ENCODE peak calls at places on chromosome 15, in four cellular contexts. B is GM06990, X is transverse colon, U is HFF-Myc. Y is an unnamed sample.

GRCh38 chr15:82303956-82304640 is 41.5 kb downstream of the SAXO2 start:
- DNase-seq in B (no peak), X (no peak), U (no peak), Y (no peak)

GRCh38 chr15:48940508-48940907 is 23.2 kb downstream of the SHC4 start:
- DNase-seq in B (peak; percentile 56), X (no peak), U (peak; percentile 96), Y (peak; percentile 85)

GRCh38 chr15:63930034-63930433 is 96.3 kb upstream of the HERC1 start:
- DNase-seq in B (no peak), X (peak; percentile 1), U (no peak), Y (no peak)

GRCh38 chr15:81075272-81075671 is 58.8 kb upstream of the CFAP161 start:
- DNase-seq in B (no peak), X (no peak), U (no peak), Y (no peak)

GRCh38 chr15:73959012-73959581 is 32.8 kb downstream of the LOXL1 start:
- DNase-seq in B (no peak), X (no peak), U (peak; percentile 55), Y (peak; percentile 35)

GRCh38 chr15:101170568-101171350 is 81.1 kb downstream of the CHSY1 start:
- DNase-seq in B (no peak), X (no peak), U (no peak), Y (no peak)

GRCh38 chr15:101314726-101315125 is 19.7 kb upstream of the SNRPA1 start:
- DNase-seq in B (no peak), X (no peak), U (no peak), Y (no peak)

GRCh38 chr15:31267161-31268107 is 59.2 kb upstream of the KLF13 start:
- DNase-seq in B (no peak), X (peak; percentile 8), U (no peak), Y (no peak)

GRCh38 chr15:52336530-52336929 is 40.9 kb upstream of the MYO5C start:
- DNase-seq in B (no peak), X (peak; percentile 38), U (no peak), Y (no peak)
- TF ChIP-seq CTCF in B (peak; percentile 4), X (peak; percentile 14), U (no peak), Y (no peak)

GRCh38 chr15:40310001-40310959 is 2.5 kb upstream of the PLCB2 start:
- DNase-seq in B (no peak), X (peak; percentile 65), U (no peak), Y (peak; percentile 66)

GRCh38 chr15:40310993-40311392 is 3.3 kb upstream of the PLCB2 start:
- DNase-seq in B (no peak), X (no peak), U (no peak), Y (no peak)

GRCh38 chr15:40307421-40308165 is at the start of gene PLCB2:
- DNase-seq in B (peak; percentile 65), X (peak; percentile 55), U (no peak), Y (peak; percentile 76)

GRCh38 chr15:40308844-40309189 is 1.1 kb upstream of the PLCB2 start:
- DNase-seq in B (no peak), X (peak; percentile 34), U (no peak), Y (peak; percentile 53)

DNA sequence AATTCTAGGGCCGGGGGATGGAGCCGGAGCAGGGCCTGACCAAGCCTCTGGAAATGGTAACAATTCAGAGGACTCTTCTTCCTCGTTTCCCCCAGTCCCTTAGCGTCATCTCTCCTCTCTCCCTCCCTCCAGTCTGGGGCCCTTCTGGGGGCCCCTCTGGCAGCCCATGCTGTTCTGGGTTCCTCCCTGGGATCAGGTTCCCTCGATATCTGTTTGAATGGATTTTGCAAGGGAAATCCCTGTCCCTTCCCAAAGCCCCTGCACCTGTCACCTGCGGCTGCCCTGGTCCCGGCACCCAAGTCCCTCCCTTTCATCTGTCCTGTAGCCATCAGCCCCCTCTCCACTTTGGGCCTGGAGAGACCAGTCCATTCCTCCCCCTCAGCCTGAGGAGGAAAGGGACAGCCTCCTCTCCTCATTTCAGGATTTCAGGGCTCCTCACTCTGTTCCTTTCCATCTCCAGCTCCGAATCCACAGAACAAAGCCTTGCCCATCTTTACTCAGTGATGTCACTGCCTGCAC is 1.7 kb upstream of the PLCB2 start:
- DNase-seq in B (no peak), X (no peak), U (no peak), Y (no peak)
- H3K4me3 ChIP-seq in B (no peak overlapping the region), X (no peak overlapping the region), U (no peak overlapping the region), Y (peak overlapping the region; percentile 84)

DNA sequence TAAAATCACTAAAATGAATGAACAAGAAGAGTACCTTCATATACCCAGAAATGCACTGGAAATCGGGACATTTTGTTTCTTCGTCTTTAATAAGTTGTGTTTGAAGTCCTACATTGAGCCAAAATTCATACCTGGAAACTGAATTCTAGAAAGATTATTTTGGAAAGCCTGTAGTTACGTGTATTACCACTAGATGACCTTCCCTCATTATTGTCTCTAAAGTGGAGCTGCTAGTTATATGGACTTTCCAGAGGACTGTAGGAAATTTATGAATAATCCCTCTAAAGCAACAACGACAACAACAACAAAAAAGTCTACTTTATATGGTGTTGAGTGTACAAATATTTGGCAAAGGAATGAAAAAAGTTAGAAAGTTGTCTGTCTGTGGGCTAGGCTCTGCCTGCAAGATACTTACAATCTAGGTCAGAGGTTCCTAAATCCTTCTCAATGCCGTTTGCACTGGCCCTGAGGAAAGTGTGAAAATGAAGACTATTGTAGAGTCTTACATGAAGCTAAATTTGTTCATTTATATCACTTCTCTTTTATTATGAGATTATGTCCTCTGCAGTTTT is 234.8 kb upstream of the NR2E3 start:
- DNase-seq in B (no peak), X (no peak), U (no peak), Y (peak; percentile 2)
- TF ChIP-seq CTCF in B (peak; percentile 69), X (peak; percentile 51), U (peak; percentile 41), Y (peak; percentile 44)

GRCh38 chr15:40238481-40238926 is 359 bp upstream of the PAK6 start:
- DNase-seq in B (no peak), X (no peak), U (no peak), Y (no peak)

GRCh38 chr15:40234783-40235182 is 4.1 kb upstream of the PAK6 start:
- DNase-seq in B (no peak), X (no peak), U (no peak), Y (no peak)

GRCh38 chr15:40233727-40234577 is 4.9 kb upstream of the PAK6 start:
- DNase-seq in B (no peak), X (no peak), U (no peak), Y (no peak)

GRCh38 chr15:40232625-40233070 is 6.2 kb upstream of the PAK6 start:
- DNase-seq in B (no peak), X (no peak), U (no peak), Y (no peak)

DNA sequence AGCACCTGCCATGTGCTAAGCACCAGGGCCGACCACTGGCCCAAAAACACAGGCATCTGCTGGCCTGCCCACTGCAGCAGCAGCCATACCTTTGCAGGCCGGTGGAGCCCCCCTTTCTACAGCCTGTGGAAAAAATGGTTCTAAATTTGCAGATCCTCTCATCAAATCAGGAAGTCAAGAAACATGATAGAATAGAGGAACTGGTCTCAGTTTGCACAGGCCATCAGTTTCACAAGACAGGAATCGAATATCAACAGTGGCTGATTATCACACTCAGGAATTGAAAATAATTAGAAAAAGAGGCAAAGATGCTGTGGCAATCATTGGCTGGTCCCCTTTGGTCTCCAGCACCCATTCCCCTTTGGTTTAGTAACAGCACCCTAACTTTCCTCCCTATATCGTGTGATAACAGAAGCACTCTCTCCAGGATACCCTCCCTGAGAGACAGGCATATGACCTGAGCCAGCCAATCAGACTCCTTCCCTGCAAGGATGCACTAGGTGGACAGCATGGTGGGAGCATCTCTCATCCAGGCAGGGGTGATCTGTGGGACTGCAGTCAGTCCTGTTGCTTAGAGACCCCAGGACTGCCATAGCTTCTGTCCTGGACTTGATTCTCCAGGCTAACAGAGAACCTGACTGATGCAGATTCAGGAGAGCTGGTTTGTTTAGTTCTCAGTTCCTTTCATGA is 3.5 kb upstream of the PAK6 start:
- DNase-seq in B (no peak), X (no peak), U (no peak), Y (no peak)
- H3K4me3 ChIP-seq in B (no peak overlapping the region), X (no peak overlapping the region), U (no peak overlapping the region), Y (no peak overlapping the region)

Y was measured in GM12865.